ENCODE peak calls at places on chromosomes 12 and 14, in six cellular contexts. One of them, this sample, is unnamed.

GRCh38 chr14:25400607-25401206 is 350.8 kb upstream of the STXBP6 start:
- DNase-seq in K562: peak
- DNase-seq in H1: peak
- DNase-seq in GM12878: no peak
- DNase-seq in HepG2: peak
- DNase-seq in GM12891: no peak
- DNase-seq in this sample: no peak

GRCh38 chr14:52023518-52023917 is 34.2 kb downstream of the RTRAF start:
- DNase-seq in HepG2: no peak
- DNase-seq in GM12891: no peak
- DNase-seq in GM12878: no peak
- DNase-seq in K562: no peak
- DNase-seq in H1: no peak
- DNase-seq in this sample: no peak

GRCh38 chr12:14275111-14275510 is 90.4 kb upstream of the ATF7IP start:
- DNase-seq in K562: no peak
- DNase-seq in HepG2: no peak
- DNase-seq in GM12891: no peak
- DNase-seq in H1: no peak
- DNase-seq in GM12878: no peak
- DNase-seq in this sample: no peak

GRCh38 chr12:110282956-110283817 is 2.1 kb downstream of the ATP2A2 start:
- DNase-seq in GM12878: no peak
- DNase-seq in GM12891: no peak
- DNase-seq in H1: no peak
- DNase-seq in HepG2: no peak
- DNase-seq in K562: no peak
- DNase-seq in this sample: no peak

GRCh38 chr14:35197015-35197414 is 74.7 kb downstream of the PRORP start:
- DNase-seq in H1: no peak
- DNase-seq in HepG2: no peak
- DNase-seq in GM12878: no peak
- DNase-seq in GM12891: no peak
- DNase-seq in K562: no peak
- DNase-seq in this sample: no peak

GRCh38 chr14:73833530-73834257 is 17.9 kb upstream of the PTGR2 start:
- DNase-seq in H1: no peak
- DNase-seq in GM12878: no peak
- DNase-seq in HepG2: peak
- DNase-seq in K562: no peak
- DNase-seq in GM12891: no peak
- DNase-seq in this sample: no peak

GRCh38 chr12:106582264-106582591 is 576 bp upstream of the RFX4 start:
- DNase-seq in GM12891: no peak
- DNase-seq in GM12878: no peak
- DNase-seq in K562: no peak
- DNase-seq in HepG2: no peak
- DNase-seq in H1: peak
- DNase-seq in this sample: no peak

GRCh38 chr12:54437697-54438096 is 18.6 kb upstream of the ITGA5 start:
- DNase-seq in H1: no peak
- DNase-seq in GM12891: no peak
- DNase-seq in HepG2: no peak
- DNase-seq in K562: no peak
- DNase-seq in GM12878: no peak
- DNase-seq in this sample: no peak

GRCh38 chr12:98754095-98754494 is 109.0 kb downstream of the APAF1 start:
- DNase-seq in H1: no peak
- DNase-seq in HepG2: peak
- DNase-seq in K562: peak
- DNase-seq in GM12891: peak
- DNase-seq in GM12878: peak
- DNase-seq in this sample: peak

GRCh38 chr14:58151701-58152568 is at the start of gene ARMH4:
- DNase-seq in H1: peak
- DNase-seq in HepG2: peak
- DNase-seq in GM12891: peak
- DNase-seq in K562: peak
- DNase-seq in GM12878: no peak
- DNase-seq in this sample: peak

GRCh38 chr12:9367828-9368227 is 159.6 kb upstream of the PZP start:
- DNase-seq in GM12878: no peak
- DNase-seq in HepG2: no peak
- DNase-seq in K562: no peak
- DNase-seq in GM12891: no peak
- DNase-seq in H1: no peak
- DNase-seq in this sample: no peak

GRCh38 chr14:65849558-65849957 is 437.0 kb downstream of the FUT8 start:
- DNase-seq in HepG2: no peak
- DNase-seq in H1: no peak
- DNase-seq in GM12878: no peak
- DNase-seq in K562: no peak
- DNase-seq in GM12891: no peak
- DNase-seq in this sample: no peak

GRCh38 chr14:90791481-90791880 is 24.7 kb downstream of the TTC7B start:
- DNase-seq in K562: no peak
- DNase-seq in GM12878: no peak
- DNase-seq in HepG2: no peak
- DNase-seq in GM12891: no peak
- DNase-seq in H1: no peak
- DNase-seq in this sample: no peak

GRCh38 chr14:74801396-74801795 is 38.3 kb downstream of the YLPM1 start:
- DNase-seq in H1: no peak
- DNase-seq in HepG2: no peak
- DNase-seq in GM12891: no peak
- DNase-seq in K562: no peak
- DNase-seq in GM12878: no peak
- DNase-seq in this sample: no peak

GRCh38 chr14:33737446-33737845 is 213.4 kb downstream of the EGLN3 start:
- DNase-seq in GM12878: no peak
- DNase-seq in K562: no peak
- DNase-seq in H1: no peak
- DNase-seq in HepG2: no peak
- DNase-seq in GM12891: no peak
- DNase-seq in this sample: no peak

GRCh38 chr12:43407816-43408645 is 144.0 kb downstream of the ADAMTS20 start:
- DNase-seq in GM12878: no peak
- DNase-seq in K562: no peak
- DNase-seq in H1: no peak
- DNase-seq in HepG2: no peak
- DNase-seq in GM12891: no peak
- DNase-seq in this sample: no peak

GRCh38 chr14:35254736-35255135 is 37.4 kb upstream of the PSMA6 start:
- DNase-seq in GM12891: no peak
- DNase-seq in H1: no peak
- DNase-seq in GM12878: peak
- DNase-seq in HepG2: no peak
- DNase-seq in K562: no peak
- DNase-seq in this sample: no peak

GRCh38 chr14:35470775-35471174 is 63.2 kb upstream of the INSM2 start:
- DNase-seq in GM12891: no peak
- DNase-seq in H1: no peak
- DNase-seq in HepG2: no peak
- DNase-seq in K562: peak
- DNase-seq in GM12878: no peak
- DNase-seq in this sample: no peak

GRCh38 chr12:45779936-45780335 is 50.4 kb downstream of the ARID2 start:
- DNase-seq in K562: no peak
- DNase-seq in GM12891: no peak
- DNase-seq in HepG2: no peak
- DNase-seq in H1: no peak
- DNase-seq in GM12878: no peak
- DNase-seq in this sample: no peak

GRCh38 chr12:66329941-66330340 is 27.6 kb downstream of the HELB start:
- DNase-seq in GM12878: no peak
- DNase-seq in GM12891: no peak
- DNase-seq in HepG2: no peak
- DNase-seq in H1: no peak
- DNase-seq in K562: no peak
- DNase-seq in this sample: no peak

GRCh38 chr14:24784981-24785380 is 151.0 kb upstream of the GZMB start:
- DNase-seq in K562: no peak
- DNase-seq in H1: no peak
- DNase-seq in GM12878: no peak
- DNase-seq in HepG2: no peak
- DNase-seq in GM12891: no peak
- DNase-seq in this sample: no peak

GRCh38 chr12:132604108-132605054 is 6.0 kb downstream of the LRCOL1 start:
- DNase-seq in GM12891: no peak
- DNase-seq in K562: no peak
- DNase-seq in GM12878: no peak
- DNase-seq in H1: no peak
- DNase-seq in HepG2: no peak
- DNase-seq in this sample: no peak

GRCh38 chr12:26648584-26648983 is 184.4 kb downstream of the ITPR2 start:
- DNase-seq in HepG2: no peak
- DNase-seq in H1: no peak
- DNase-seq in GM12878: no peak
- DNase-seq in GM12891: no peak
- DNase-seq in K562: no peak
- DNase-seq in this sample: no peak

GRCh38 chr14:39469094-39469710 is 37.0 kb upstream of the FBXO33 start:
- DNase-seq in GM12891: no peak
- DNase-seq in K562: no peak
- DNase-seq in GM12878: no peak
- DNase-seq in H1: peak
- DNase-seq in HepG2: peak
- DNase-seq in this sample: no peak

GRCh38 chr12:21751517-21751916 is 23.0 kb downstream of the KCNJ8 start:
- DNase-seq in H1: no peak
- DNase-seq in K562: no peak
- DNase-seq in GM12878: no peak
- DNase-seq in HepG2: no peak
- DNase-seq in GM12891: no peak
- DNase-seq in this sample: no peak

GRCh38 chr12:43309845-43310405 is 242.1 kb downstream of the ADAMTS20 start:
- DNase-seq in H1: no peak
- DNase-seq in HepG2: no peak
- DNase-seq in GM12891: no peak
- DNase-seq in K562: no peak
- DNase-seq in GM12878: no peak
- DNase-seq in this sample: no peak

DNA sequence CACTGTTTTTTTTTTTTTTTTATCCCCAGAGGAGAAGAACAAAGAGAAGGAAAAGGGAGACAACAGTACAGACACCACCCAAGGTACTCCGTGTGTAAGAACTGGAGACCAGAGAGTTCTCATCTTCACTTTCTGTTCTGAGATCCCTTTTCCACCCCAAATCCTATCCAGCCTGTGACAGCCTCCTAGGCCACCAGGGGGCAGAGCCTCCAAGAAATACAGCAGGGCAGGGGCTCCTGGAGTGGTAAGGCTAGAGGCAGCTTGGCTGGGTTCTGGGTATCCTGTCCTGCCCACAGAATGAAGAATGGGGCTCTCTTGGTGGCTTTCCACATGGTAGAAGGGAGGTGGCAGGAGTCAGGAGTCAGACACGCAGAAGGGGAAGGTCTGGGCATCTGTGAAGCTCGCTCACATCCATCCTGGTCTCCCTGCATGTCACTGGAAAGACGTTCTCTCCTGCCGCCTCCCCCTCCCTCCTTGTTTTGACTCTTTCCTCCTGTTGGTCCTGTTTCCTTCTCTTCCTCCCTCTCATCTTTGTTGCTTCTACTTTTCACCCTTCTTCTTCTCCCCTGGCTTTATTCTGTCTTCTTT is 12.0 kb downstream of the CLSTN3 start:
- DNase-seq in K562: peak
- DNase-seq in HepG2: peak
- DNase-seq in GM12891: no peak
- DNase-seq in H1: peak
- DNase-seq in GM12878: no peak
- DNase-seq in this sample: no peak
- TF ChIP-seq TAF1 in K562: no peak
- TF ChIP-seq TAF1 in HepG2: no peak
- TF ChIP-seq TAF1 in GM12891: no peak
- TF ChIP-seq TAF1 in H1: no peak
- TF ChIP-seq TAF1 in GM12878: no peak
- TF ChIP-seq TAF1 in this sample: no peak

DNA sequence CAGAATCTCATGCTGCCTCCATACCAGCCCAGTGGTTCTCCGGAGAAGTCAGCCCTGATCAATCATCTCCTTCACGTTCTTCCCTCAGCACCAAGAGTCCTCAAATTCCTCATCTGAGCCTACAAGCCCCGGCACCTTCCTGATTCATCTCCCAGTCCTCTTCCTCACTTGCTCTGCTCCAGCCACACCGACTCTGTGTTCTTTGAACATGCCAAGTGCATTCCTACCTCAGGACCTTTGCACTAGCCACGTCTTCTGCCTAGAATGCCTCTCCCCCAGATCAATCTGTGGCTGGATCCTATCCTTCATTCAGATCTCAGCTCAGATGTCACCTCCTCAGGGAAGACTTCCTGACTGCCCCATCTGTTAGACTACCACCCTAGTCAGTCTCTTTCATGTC is 4.7 kb downstream of the RILPL1 start:
- DNase-seq in GM12891: no peak
- DNase-seq in H1: no peak
- DNase-seq in K562: no peak
- DNase-seq in GM12878: no peak
- DNase-seq in HepG2: no peak
- DNase-seq in this sample: no peak
- TF ChIP-seq POLR2AphosphoS5 in GM12891: no peak
- TF ChIP-seq POLR2AphosphoS5 in H1: no peak
- TF ChIP-seq POLR2AphosphoS5 in K562: no peak
- TF ChIP-seq POLR2AphosphoS5 in GM12878: no peak
- TF ChIP-seq POLR2AphosphoS5 in HepG2: peak
- TF ChIP-seq POLR2AphosphoS5 in this sample: no peak

DNA sequence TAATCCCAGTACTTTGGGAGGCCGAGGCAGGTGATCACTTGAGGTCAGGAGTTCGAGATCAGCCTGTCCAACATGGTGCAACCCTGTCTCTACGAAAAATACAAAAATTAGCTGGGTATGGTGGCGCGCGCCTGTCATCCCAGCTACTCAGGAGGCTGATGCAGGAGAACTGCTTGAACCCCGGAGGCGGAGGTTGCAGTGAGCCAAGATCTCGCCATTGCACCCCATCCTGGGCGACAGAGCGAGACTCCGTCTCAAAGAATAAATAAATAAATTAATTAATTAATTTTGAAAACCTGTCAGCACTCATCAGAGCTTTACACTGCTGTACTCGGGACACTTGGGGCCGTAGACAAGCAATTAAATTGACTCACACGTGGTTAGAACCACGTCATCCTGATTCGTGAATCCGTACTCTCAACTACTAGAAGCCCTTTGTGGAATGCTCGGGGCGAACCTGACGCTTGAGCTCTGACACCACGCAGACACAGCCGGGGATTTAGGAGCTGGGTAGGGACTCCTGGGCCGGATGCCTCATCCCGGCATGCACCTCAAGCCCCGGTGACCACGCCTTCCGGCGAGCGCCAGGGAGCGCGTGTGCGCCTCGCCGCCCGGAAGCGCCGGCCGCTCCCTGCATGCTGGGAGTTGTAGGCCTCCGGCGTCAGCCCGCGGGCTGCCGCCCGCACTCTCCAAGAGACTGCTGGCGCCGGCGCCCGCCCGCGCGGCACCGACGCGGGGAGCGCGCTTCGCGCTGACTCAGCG is at the start of gene XPOT:
- DNase-seq in GM12878: peak
- DNase-seq in H1: peak
- DNase-seq in HepG2: peak
- DNase-seq in GM12891: peak
- DNase-seq in K562: peak
- DNase-seq in this sample: peak
- TF ChIP-seq POLR2A in GM12878: peak
- TF ChIP-seq POLR2A in H1: peak
- TF ChIP-seq POLR2A in HepG2: peak
- TF ChIP-seq POLR2A in GM12891: peak
- TF ChIP-seq POLR2A in K562: peak
- TF ChIP-seq POLR2A in this sample: peak

GRCh38 chr12:2393016-2393415 is 340.2 kb downstream of the CACNA1C start:
- DNase-seq in HepG2: no peak
- DNase-seq in GM12878: no peak
- DNase-seq in GM12891: no peak
- DNase-seq in K562: no peak
- DNase-seq in H1: no peak
- DNase-seq in this sample: no peak
- TF ChIP-seq TAF1 in HepG2: no peak
- TF ChIP-seq TAF1 in GM12878: no peak
- TF ChIP-seq TAF1 in GM12891: no peak
- TF ChIP-seq TAF1 in K562: no peak
- TF ChIP-seq TAF1 in H1: no peak
- TF ChIP-seq TAF1 in this sample: no peak